ENCODE peak calls at places on chromosomes 1 and 21, in eight cellular contexts. D is T-helper 2 cell; R is NAMALWA; B is putamen; X is AG09309; V is CD8-positive, alpha-beta T cell; Y is neuronal stem cell; G is DMS153. A is an unnamed sample.

GRCh38 chr1:181126871-181127587 is 38.5 kb downstream of the IER5 start:
- DNase-seq in D (no peak), R (no peak), B (no peak), X (no peak), V (no peak), Y (no peak), G (peak), A (no peak)

GRCh38 chr21:42460391-42461184 is 35.4 kb downstream of the RSPH1 start:
- DNase-seq in D (peak), R (peak), B (no peak), X (no peak), V (no peak), Y (no peak), G (peak), A (peak)

GRCh38 chr1:220685879-220686278 is 4.3 kb upstream of the C1orf115 start:
- DNase-seq in D (no peak), R (no peak), B (no peak), X (no peak), V (no peak), Y (no peak), G (no peak), A (no peak)

GRCh38 chr1:62849031-62849430 is 65.1 kb downstream of the ATG4C start:
- DNase-seq in D (no peak), R (peak), B (no peak), X (no peak), V (no peak), Y (no peak), G (no peak), A (no peak)

GRCh38 chr1:116769561-116769977 is 15.3 kb downstream of the CD2 start:
- DNase-seq in D (peak), R (peak), B (no peak), X (no peak), V (peak), Y (no peak), G (no peak), A (peak)

GRCh38 chr1:244212792-244213475 is 161.9 kb downstream of the ZBTB18 start:
- DNase-seq in D (no peak), R (no peak), B (peak), X (no peak), V (no peak), Y (no peak), G (no peak), A (no peak)

GRCh38 chr21:18743523-18743922 is 339.9 kb upstream of the TMPRSS15 start:
- DNase-seq in D (no peak), R (no peak), B (no peak), X (no peak), V (no peak), Y (no peak), G (no peak), A (no peak)

GRCh38 chr1:180501865-180502360 is 464 bp downstream of the ACBD6 start:
- DNase-seq in D (peak), R (peak), B (no peak), X (no peak), V (no peak), Y (no peak), G (peak), A (peak)

GRCh38 chr1:195766709-195767108 is 841.5 kb downstream of the KCNT2 start:
- DNase-seq in D (no peak), R (no peak), B (no peak), X (no peak), V (no peak), Y (no peak), G (no peak), A (no peak)

GRCh38 chr1:222171005-222171404 is 376.9 kb downstream of the HHIPL2 start:
- DNase-seq in D (no peak), R (peak), B (peak), X (peak), V (no peak), Y (no peak), G (peak), A (no peak)

GRCh38 chr1:66723985-66724384 is 28.3 kb upstream of the DYNLT5 start:
- DNase-seq in D (no peak), R (no peak), B (no peak), X (no peak), V (no peak), Y (no peak), G (no peak), A (no peak)

GRCh38 chr1:163055531-163055930 is 13.6 kb upstream of the RGS4 start:
- DNase-seq in D (no peak), R (no peak), B (peak), X (no peak), V (no peak), Y (no peak), G (peak), A (no peak)

GRCh38 chr1:13832536-13832935 is 132.5 kb downstream of the PRDM2 start:
- DNase-seq in D (no peak), R (no peak), B (no peak), X (no peak), V (no peak), Y (no peak), G (peak), A (no peak)

GRCh38 chr1:172745014-172745413 is 86.1 kb downstream of the FASLG start:
- DNase-seq in D (no peak), R (peak), B (peak), X (peak), V (no peak), Y (peak), G (peak), A (peak)

GRCh38 chr1:50358962-50359361 is 64.3 kb downstream of the DMRTA2 start:
- DNase-seq in D (no peak), R (no peak), B (no peak), X (no peak), V (no peak), Y (no peak), G (no peak), A (no peak)

GRCh38 chr1:67683306-67683705 is 1.7 kb upstream of the GADD45A start:
- DNase-seq in D (no peak), R (no peak), B (no peak), X (no peak), V (no peak), Y (no peak), G (no peak), A (no peak)

GRCh38 chr1:184329962-184330868 is 56.6 kb upstream of the C1orf21 start:
- DNase-seq in D (no peak), R (no peak), B (no peak), X (no peak), V (no peak), Y (no peak), G (no peak), A (no peak)

GRCh38 chr1:16162163-16162822 is 6.4 kb upstream of the EPHA2 start:
- DNase-seq in D (peak), R (no peak), B (no peak), X (no peak), V (peak), Y (peak), G (no peak), A (peak)

GRCh38 chr1:15959847-15960446 is 16.0 kb downstream of the ZBTB17 start:
- DNase-seq in D (no peak), R (no peak), B (no peak), X (no peak), V (no peak), Y (no peak), G (no peak), A (no peak)

GRCh38 chr1:32215629-32216505 is 6.3 kb downstream of the TMEM234 start:
- DNase-seq in D (peak), R (peak), B (no peak), X (no peak), V (peak), Y (no peak), G (peak), A (peak)

GRCh38 chr1:156865865-156866678 is 5.4 kb downstream of the NTRK1 start:
- DNase-seq in D (no peak), R (no peak), B (no peak), X (no peak), V (no peak), Y (no peak), G (no peak), A (no peak)

GRCh38 chr1:228397454-228397786 is 9.2 kb downstream of the TRIM11 start:
- DNase-seq in D (no peak), R (no peak), B (no peak), X (no peak), V (no peak), Y (no peak), G (no peak), A (no peak)

GRCh38 chr1:96376846-96377245 is 344.7 kb upstream of the PTBP2 start:
- DNase-seq in D (no peak), R (no peak), B (no peak), X (no peak), V (no peak), Y (no peak), G (no peak), A (no peak)

GRCh38 chr1:24910751-24911650 is 19.1 kb downstream of the RUNX3 start:
- DNase-seq in D (peak), R (no peak), B (no peak), X (no peak), V (peak), Y (no peak), G (no peak), A (peak)

GRCh38 chr21:38752051-38752505 is 53.7 kb upstream of the ETS2 start:
- DNase-seq in D (no peak), R (no peak), B (no peak), X (no peak), V (no peak), Y (no peak), G (no peak), A (no peak)

GRCh38 chr1:43358121-43358745 is 548 bp upstream of the CDC20 start:
- DNase-seq in D (no peak), R (peak), B (no peak), X (no peak), V (no peak), Y (no peak), G (peak), A (no peak)

GRCh38 chr21:41164981-41165650 is 2.8 kb upstream of the BACE2 start:
- DNase-seq in D (no peak), R (no peak), B (no peak), X (no peak), V (no peak), Y (no peak), G (peak), A (no peak)

GRCh38 chr21:41148798-41149197 is 19.2 kb upstream of the BACE2 start:
- DNase-seq in D (no peak), R (no peak), B (no peak), X (no peak), V (no peak), Y (no peak), G (no peak), A (no peak)

A was measured in effector CD4-positive, alpha-beta T cell.